ENCODE peak calls at places on chromosomes 13 and 19, in eight cellular contexts. N is choroid plexus epithelial cell, J is epithelial cell of esophagus, K is upper lobe of left lung, S is AG09319, I is cardiac fibroblast, D is MM.1S, U is BJ. Z is an unnamed sample.

GRCh38 chr13:101654916-101655315 is 202.4 kb downstream of the ITGBL1 start:
- DNase-seq in S (no peak), D (no peak), K (no peak), J (peak; percentile 13), N (peak; percentile 23), U (no peak), I (peak; percentile 7), Z (no peak)

GRCh38 chr13:112066624-112067004 is 335 bp upstream of the SOX1 start:
- DNase-seq in D (no peak), I (peak; percentile 27), J (peak; percentile 17), U (no peak), K (peak; percentile 86), S (no peak), N (no peak), Z (no peak)

GRCh38 chr13:40660692-40661091 is 5.7 kb downstream of the FOXO1 start:
- DNase-seq in U (no peak), J (no peak), K (no peak), N (no peak), D (no peak), S (no peak), I (no peak), Z (no peak)

GRCh38 chr13:50322006-50322405 is 306.8 kb downstream of the KCNRG start:
- DNase-seq in I (no peak), D (no peak), S (no peak), K (no peak), U (no peak), J (no peak), N (no peak), Z (no peak)

GRCh38 chr19:8498295-8498694 is 4.1 kb downstream of the PRAM1 start:
- DNase-seq in D (no peak), N (no peak), I (no peak), S (no peak), K (peak; percentile 82), U (no peak), J (no peak), Z (no peak)

GRCh38 chr13:80630685-80631121 is 289.8 kb upstream of the SPRY2 start:
- DNase-seq in U (no peak), N (peak; percentile 72), S (no peak), D (no peak), K (no peak), J (peak; percentile 24), I (peak; percentile 98), Z (no peak)

GRCh38 chr13:42574435-42575311 is 721 bp downstream of the TNFSF11 start:
- DNase-seq in K (peak; percentile 81), J (peak; percentile 20), U (no peak), I (no peak), N (peak; percentile 30), D (no peak), S (no peak), Z (no peak)

GRCh38 chr19:1457031-1457739 is 7.3 kb downstream of the APC2 start:
- DNase-seq in N (no peak), D (no peak), J (peak; percentile 42), I (no peak), K (peak; percentile 82), U (no peak), S (no peak), Z (no peak)

GRCh38 chr13:66424417-66424816 is 805.7 kb downstream of the PCDH9 start:
- DNase-seq in I (peak; percentile 56), U (peak; percentile 18), K (no peak), D (no peak), N (peak; percentile 82), S (no peak), J (peak; percentile 49), Z (peak; percentile 27)

GRCh38 chr19:10384580-10384979 is 4.2 kb upstream of the TYK2 start:
- DNase-seq in D (no peak), U (no peak), S (no peak), J (no peak), I (no peak), N (no peak), K (no peak), Z (no peak)

GRCh38 chr13:114282143-114282685 is 813 bp downstream of the UPF3A start:
- DNase-seq in S (no peak), I (peak; percentile 79), J (no peak), U (peak; percentile 20), D (peak; percentile 76), N (no peak), K (peak; percentile 90), Z (peak; percentile 15)

GRCh38 chr13:114011226-114011625 is 37.4 kb upstream of the C13orf46 start:
- DNase-seq in D (no peak), U (no peak), S (no peak), K (peak; percentile 74), J (no peak), N (no peak), I (no peak), Z (no peak)

GRCh38 chr13:41603917-41604316 is 146.6 kb downstream of the RGCC start:
- DNase-seq in J (peak; percentile 96), K (no peak), N (peak; percentile 75), I (peak; percentile 59), S (no peak), U (no peak), D (no peak), Z (peak; percentile 62)

GRCh38 chr19:31625056-31625455 is 275.8 kb upstream of the TSHZ3 start:
- DNase-seq in N (no peak), S (no peak), K (no peak), D (no peak), J (no peak), U (no peak), I (no peak), Z (no peak)
- TF ChIP-seq CTCF in N (no peak), S (no peak), K (no peak), D (no peak), J (no peak), U (no peak), I (no peak), Z (no peak)

GRCh38 chr19:58181902-58182576 is 822 bp upstream of the ZNF274 start:
- DNase-seq in D (peak; percentile 55), N (peak; percentile 63), S (no peak), U (no peak), J (peak; percentile 70), I (peak; percentile 44), K (no peak), Z (peak; percentile 1)
- TF ChIP-seq CTCF in D (peak; percentile 57), N (peak; percentile 75), S (peak; percentile 2), U (peak; percentile 29), J (peak; percentile 70), I (peak; percentile 73), K (no peak), Z (peak; percentile 76)

DNA sequence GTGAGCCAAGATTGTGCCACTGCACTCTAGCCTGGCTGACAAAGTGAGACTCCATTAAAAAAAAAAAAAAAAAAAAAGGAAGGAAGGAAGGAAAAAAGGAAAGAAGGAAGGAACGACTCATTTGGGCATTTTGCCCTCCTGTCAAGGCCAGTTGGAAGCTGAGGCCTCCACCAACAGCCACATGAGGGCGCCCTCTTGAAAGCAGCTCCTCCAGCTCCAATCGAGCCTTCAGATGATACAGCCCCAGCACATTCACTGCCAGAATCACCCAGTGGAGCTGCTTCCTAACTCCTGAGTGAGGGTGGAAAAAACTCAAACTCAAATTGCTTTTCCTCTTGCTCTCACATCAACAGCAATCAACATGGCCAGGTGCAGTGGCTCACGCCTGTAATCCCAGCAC is 40.9 kb downstream of the GNG7 start:
- DNase-seq in I (no peak), N (peak; percentile 6), J (no peak), U (no peak), K (no peak), D (no peak), S (no peak), Z (no peak)
- TF ChIP-seq CTCF in I (no peak), N (peak; percentile 29), J (no peak), U (no peak), K (no peak), D (peak; percentile 37), S (no peak), Z (peak; percentile 47)

GRCh38 chr13:27203854-27204253 is 32.2 kb upstream of the USP12 start:
- DNase-seq in I (peak; percentile 41), N (peak; percentile 58), U (no peak), K (no peak), J (peak; percentile 57), D (no peak), S (no peak), Z (peak; percentile 16)
- TF ChIP-seq CTCF in I (peak; percentile 23), N (peak; percentile 45), U (peak; percentile 29), K (no peak), J (peak; percentile 44), D (no peak), S (no peak), Z (peak; percentile 66)